ENCODE peak calls at places on chromosomes 5 and 9, in six cellular contexts. I, X, S, W, B and A are unnamed samples.

GRCh38 chr5:126348855-126349635 is 74.2 kb upstream of the GRAMD2B start:
- DNase-seq in S (no peak), I (no peak), W (no peak), B (peak), X (no peak), A (no peak)

GRCh38 chr5:121975294-121975693 is 13.5 kb downstream of the SRFBP1 start:
- DNase-seq in I (no peak), S (no peak), W (no peak), X (no peak), B (no peak), A (no peak)

GRCh38 chr9:99134893-99135341 is 30.0 kb downstream of the TGFBR1 start:
- DNase-seq in I (no peak), W (no peak), X (no peak), S (no peak), B (peak), A (no peak)

GRCh38 chr9:33116855-33117254 is 40.4 kb upstream of the SMU1 start:
- DNase-seq in X (no peak), S (no peak), W (no peak), I (peak), B (no peak), A (no peak)

GRCh38 chr5:139061856-139062255 is 136.3 kb downstream of the SIL1 start:
- DNase-seq in B (peak), W (no peak), I (no peak), X (no peak), S (no peak), A (no peak)

GRCh38 chr9:74496819-74497749 is at the start of gene RORB:
- DNase-seq in W (peak), B (peak), X (peak), I (peak), S (peak), A (peak)

GRCh38 chr5:468401-468800 is 25.4 kb downstream of the EXOC3 start:
- DNase-seq in W (peak), I (no peak), X (no peak), S (no peak), B (no peak), A (no peak)

GRCh38 chr5:162068412-162068811 is 839 bp downstream of the GABRG2 start:
- DNase-seq in X (no peak), W (no peak), S (no peak), I (no peak), B (no peak), A (peak)

GRCh38 chr5:172383231-172383802 is 71.0 kb downstream of the SH3PXD2B start:
- DNase-seq in W (peak), I (no peak), S (peak), B (peak), X (peak), A (no peak)

GRCh38 chr5:160042674-160043073 is 33.7 kb downstream of the TTC1 start:
- DNase-seq in I (no peak), X (no peak), B (no peak), W (no peak), S (no peak), A (no peak)

GRCh38 chr9:92141144-92142129 is 26.2 kb upstream of the SPTLC1 start:
- DNase-seq in I (no peak), S (peak), W (no peak), X (no peak), B (no peak), A (peak)

GRCh38 chr5:11619339-11620028 is 284.8 kb downstream of the CTNND2 start:
- DNase-seq in S (no peak), B (no peak), X (peak), W (no peak), I (no peak), A (no peak)

GRCh38 chr9:33637881-33638280 is 113.8 kb downstream of the ANKRD18B start:
- DNase-seq in I (no peak), W (no peak), S (no peak), X (no peak), B (no peak), A (no peak)

GRCh38 chr9:96655198-96655851 is at the start of gene PRXL2C:
- DNase-seq in B (peak), S (peak), W (peak), X (peak), I (peak), A (peak)

GRCh38 chr9:79012561-79012960 is 559.2 kb upstream of the TLE4 start:
- DNase-seq in I (no peak), X (no peak), B (peak), W (no peak), S (no peak), A (no peak)

GRCh38 chr9:91802391-91802790 is 147.6 kb downstream of the ROR2 start:
- DNase-seq in I (no peak), B (peak), W (no peak), S (no peak), X (no peak), A (no peak)

DNA sequence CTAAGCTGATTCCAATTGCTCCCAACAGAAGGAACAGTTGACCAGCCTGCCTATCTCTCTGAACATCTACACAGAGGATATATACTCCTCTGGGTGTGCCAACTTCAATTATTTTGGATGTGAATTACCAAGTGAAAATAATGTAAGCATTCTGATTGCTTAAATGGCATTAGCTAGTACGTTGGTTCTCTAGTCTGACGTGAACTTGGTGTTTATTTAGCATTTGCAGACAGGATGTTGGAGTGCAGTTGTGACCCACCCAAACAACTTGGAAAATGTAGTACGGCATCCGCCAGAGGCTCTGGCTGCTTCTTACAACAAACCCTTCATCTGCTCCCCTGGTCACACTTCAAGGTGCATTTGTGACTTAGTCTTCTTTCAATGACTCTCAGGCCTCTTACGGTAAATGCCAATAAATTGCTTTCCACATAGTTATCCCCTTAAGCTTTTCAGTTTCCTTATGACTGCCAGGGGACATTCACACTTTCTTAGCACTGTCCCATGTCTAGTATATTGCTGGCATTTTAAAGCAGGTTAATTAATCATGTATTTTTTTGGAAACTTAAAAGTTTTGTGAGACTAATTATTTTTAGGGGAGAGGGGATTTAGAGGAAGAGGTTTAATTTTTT is 616.5 kb downstream of the PDE4D start:
- DNase-seq in X (no peak), W (peak), S (no peak), I (peak), B (no peak), A (no peak)
- H3K27ac ChIP-seq in X (peak), W (peak), S (peak), I (peak), B (no peak), A (no peak)

DNA sequence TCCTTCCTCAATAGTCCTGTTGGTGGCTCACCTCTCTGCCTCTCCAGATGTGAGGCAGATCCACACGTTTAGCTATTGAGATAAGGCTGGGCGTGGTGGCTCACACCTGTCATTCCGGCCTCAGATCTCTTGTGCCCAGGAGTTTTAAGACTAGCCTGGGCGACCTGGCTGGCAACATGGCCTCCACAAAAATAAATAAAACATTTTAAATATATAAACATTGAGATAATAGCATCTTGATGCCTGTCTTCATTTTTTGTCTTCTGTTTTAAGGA is 1.4 kb upstream of the TMEM250 start:
- DNase-seq in B (no peak), S (no peak), W (peak), I (no peak), X (no peak), A (no peak)
- H3K4me3 ChIP-seq in B (no peak), S (no peak), W (no peak), I (no peak), X (no peak), A (no peak)

GRCh38 chr5:178757410-178757809 is 27.0 kb upstream of the ZNF354A start:
- DNase-seq in X (no peak), I (no peak), W (no peak), B (no peak), S (no peak), A (no peak)

GRCh38 chr5:178765753-178766300 is 35.4 kb upstream of the ZNF354A start:
- DNase-seq in W (no peak), S (peak), B (no peak), I (no peak), X (no peak), A (no peak)

GRCh38 chr5:178766936-178767912 is 36.8 kb upstream of the ZNF354A start:
- DNase-seq in S (peak), B (no peak), I (no peak), X (no peak), W (no peak), A (no peak)

GRCh38 chr5:178762391-178762790 is 31.9 kb upstream of the ZNF354A start:
- DNase-seq in I (no peak), W (no peak), X (no peak), B (no peak), S (no peak), A (no peak)

GRCh38 chr5:178762960-178763359 is 32.5 kb upstream of the ZNF354A start:
- DNase-seq in B (no peak), I (no peak), W (no peak), S (peak), X (no peak), A (no peak)
- TF ChIP-seq POLR2A in B (no peak), I (no peak), W (no peak), S (no peak), X (no peak), A (no peak)

GRCh38 chr9:38026840-38027527 is 42.0 kb downstream of the SHB start:
- DNase-seq in B (no peak), S (no peak), W (peak), X (no peak), I (no peak), A (no peak)
- H3K27ac ChIP-seq in B (peak), S (peak), W (peak), X (peak), I (peak), A (peak)

DNA sequence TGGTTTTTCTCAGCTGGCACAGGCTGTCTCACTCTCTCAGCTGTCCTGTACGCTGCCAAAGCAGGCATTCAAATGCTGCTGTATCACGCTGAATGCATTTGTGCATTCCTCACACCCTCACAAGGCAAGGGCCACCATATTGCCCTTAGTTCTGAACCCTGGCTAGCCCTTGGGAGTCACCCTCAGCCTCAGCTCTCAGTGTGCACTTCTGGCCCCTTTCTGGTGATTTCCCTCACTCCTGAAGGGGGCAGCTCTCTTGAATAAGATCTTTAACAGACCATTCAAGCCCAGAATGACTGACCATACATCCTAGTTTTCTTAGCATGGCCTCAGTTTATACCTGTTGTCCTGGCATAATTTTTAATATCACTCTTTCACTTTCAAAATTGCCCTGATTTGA is 84.3 kb downstream of the HTR1A start:
- DNase-seq in W (no peak), B (no peak), X (no peak), S (no peak), I (no peak), A (no peak)
- H3K4me3 ChIP-seq in W (no peak), B (no peak), X (no peak), S (no peak), I (no peak), A (no peak)

GRCh38 chr9:89422151-89422918 is 75.6 kb downstream of the SEMA4D start:
- DNase-seq in X (no peak), I (no peak), B (peak), S (no peak), W (no peak), A (no peak)
- TF ChIP-seq POLR2A in X (no peak), I (no peak), B (no peak), S (no peak), W (no peak), A (no peak)